ENCODE peak calls at places on chromosome 20, in eight cellular contexts. T is caudate nucleus; I is NCI-H510A treated with DMSO at 0.1 percent for 48 hours; O is ovary; X is fibroblast of the aortic adventitia; B is NCI-H1092 treated with DMSO at 0.1 percent for 48 hours; K is CD4-positive, alpha-beta memory T cell; N is epithelial cell of esophagus. U is an unnamed sample.

GRCh38 chr20:61983965-61984364 is 81.7 kb downstream of the TAF4 start:
- DNase-seq in K (no peak), T (no peak), N (no peak), I (no peak), O (no peak), X (no peak), B (no peak), U (no peak)

GRCh38 chr20:22093122-22093521 is 387.7 kb downstream of the PAX1 start:
- DNase-seq in X (no peak), K (no peak), N (no peak), T (no peak), I (no peak), B (no peak), O (no peak), U (no peak)

GRCh38 chr20:50343490-50344179 is 153.0 kb downstream of the CEBPB start:
- DNase-seq in T (no peak), N (no peak), O (no peak), X (no peak), B (no peak), K (no peak), I (no peak), U (no peak)

GRCh38 chr20:56160956-56161355 is 87.6 kb upstream of the MC3R start:
- DNase-seq in T (no peak), O (no peak), I (no peak), N (no peak), X (no peak), B (no peak), K (no peak), U (no peak)

GRCh38 chr20:22098451-22098850 is 393.0 kb downstream of the PAX1 start:
- DNase-seq in T (no peak), X (no peak), I (no peak), N (no peak), B (no peak), O (no peak), K (no peak), U (no peak)

GRCh38 chr20:23293689-23294088 is 56.9 kb upstream of the NXT1 start:
- DNase-seq in K (no peak), B (no peak), O (no peak), I (no peak), N (no peak), T (no peak), X (peak), U (no peak)

GRCh38 chr20:50798650-50799049 is 3.8 kb downstream of the BCAS4 start:
- DNase-seq in K (no peak), T (no peak), X (no peak), N (no peak), I (no peak), B (no peak), O (no peak), U (no peak)

GRCh38 chr20:62804021-62804631 is 509 bp upstream of the OGFR start:
- DNase-seq in I (no peak), K (peak), X (no peak), B (no peak), N (no peak), O (no peak), T (no peak), U (no peak)

GRCh38 chr20:41081276-41081814 is 52.7 kb downstream of the TOP1 start:
- DNase-seq in I (no peak), O (no peak), T (no peak), N (no peak), X (no peak), K (no peak), B (no peak), U (no peak)

U was measured in naive thymus-derived CD4-positive, alpha-beta T cell.